ENCODE peak calls at places on chromosomes 11 and 22, in four cellular contexts. R, Q, M and N are unnamed samples.

GRCh38 chr22:23243859-23244689 is 63.8 kb downstream of the BCR start:
- DNase-seq in R (no peak), Q (no peak), M (no peak), N (no peak)

GRCh38 chr11:122207921-122208764 is 92.1 kb upstream of the BLID start:
- DNase-seq in R (no peak), Q (no peak), M (peak), N (no peak)

GRCh38 chr11:70783356-70783755 is 385.0 kb downstream of the CTTN start:
- DNase-seq in R (no peak), Q (no peak), M (no peak), N (no peak)

GRCh38 chr11:48210052-48210451 is 6.6 kb upstream of the OR4B1 start:
- DNase-seq in R (no peak), Q (no peak), M (no peak), N (no peak)

GRCh38 chr11:94787798-94788197 is 19.6 kb downstream of the AMOTL1 start:
- DNase-seq in R (no peak), Q (no peak), M (no peak), N (no peak)

GRCh38 chr11:93000511-93001476 is 31.3 kb downstream of the MTNR1B start:
- DNase-seq in R (peak), Q (no peak), M (peak), N (no peak)

GRCh38 chr22:36770946-36771340 is 5.0 kb downstream of the IFT27 start:
- DNase-seq in R (no peak), Q (no peak), M (no peak), N (no peak)

GRCh38 chr11:130798280-130798679 is 118.0 kb downstream of the SNX19 start:
- DNase-seq in R (peak), Q (no peak), M (peak), N (no peak)

GRCh38 chr11:107666911-107667568 is 44.8 kb downstream of the SLN start:
- DNase-seq in R (no peak), Q (no peak), M (no peak), N (no peak)

DNA sequence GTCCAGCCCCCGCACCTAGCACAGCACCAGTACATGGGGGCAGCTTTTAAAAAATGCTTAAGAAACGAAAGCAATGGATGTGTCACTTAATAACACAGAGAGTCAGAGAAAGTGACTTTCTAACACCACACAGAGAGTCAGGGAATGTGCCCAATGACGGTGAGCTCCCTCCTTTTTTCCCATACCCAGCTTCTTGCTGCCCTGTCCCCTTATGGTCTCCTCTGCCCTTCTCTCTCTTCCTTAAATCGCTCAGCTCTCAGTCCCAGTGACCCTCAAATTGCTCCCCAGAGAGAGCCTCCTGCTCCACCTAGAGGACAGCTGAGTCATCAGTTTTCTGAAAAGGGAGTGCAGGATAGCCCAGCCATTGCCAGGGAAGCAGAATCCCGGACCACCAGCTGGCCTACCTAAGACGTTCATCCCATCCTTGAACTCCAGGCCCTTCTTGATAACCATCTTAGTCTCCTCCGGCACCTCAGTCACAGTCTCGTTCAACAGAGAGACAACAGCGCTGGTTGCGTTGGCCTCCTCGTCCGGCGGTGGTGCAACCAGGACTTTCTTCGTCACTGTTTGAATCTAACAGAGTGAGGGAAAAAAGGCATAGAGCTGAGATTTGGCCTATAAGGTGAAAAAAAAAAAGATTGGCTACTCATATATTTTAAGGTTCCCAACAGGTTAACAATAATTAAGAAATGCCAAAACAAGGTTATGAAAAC is 113.5 kb downstream of the SLC1A2 start:
- DNase-seq in R (no peak), Q (peak), M (peak), N (no peak)
- TF ChIP-seq CTCF in R (peak), Q (peak), M (peak), N (peak)

GRCh38 chr11:112719736-112720525 is 241.3 kb upstream of the NCAM1 start:
- DNase-seq in R (no peak), Q (no peak), M (no peak), N (no peak)
- TF ChIP-seq CTCF in R (no peak), Q (no peak), M (no peak), N (no peak)

GRCh38 chr11:132942611-132943324 is 589.5 kb downstream of the OPCML start:
- DNase-seq in R (no peak), Q (peak), M (no peak), N (no peak)

GRCh38 chr11:132941761-132942160 is 590.5 kb downstream of the OPCML start:
- DNase-seq in R (no peak), Q (no peak), M (no peak), N (no peak)

GRCh38 chr11:132944557-132944920 is 587.8 kb downstream of the OPCML start:
- DNase-seq in R (no peak), Q (no peak), M (no peak), N (no peak)

GRCh38 chr11:132943325-132943736 is 589.0 kb downstream of the OPCML start:
- DNase-seq in R (no peak), Q (peak), M (no peak), N (no peak)

DNA sequence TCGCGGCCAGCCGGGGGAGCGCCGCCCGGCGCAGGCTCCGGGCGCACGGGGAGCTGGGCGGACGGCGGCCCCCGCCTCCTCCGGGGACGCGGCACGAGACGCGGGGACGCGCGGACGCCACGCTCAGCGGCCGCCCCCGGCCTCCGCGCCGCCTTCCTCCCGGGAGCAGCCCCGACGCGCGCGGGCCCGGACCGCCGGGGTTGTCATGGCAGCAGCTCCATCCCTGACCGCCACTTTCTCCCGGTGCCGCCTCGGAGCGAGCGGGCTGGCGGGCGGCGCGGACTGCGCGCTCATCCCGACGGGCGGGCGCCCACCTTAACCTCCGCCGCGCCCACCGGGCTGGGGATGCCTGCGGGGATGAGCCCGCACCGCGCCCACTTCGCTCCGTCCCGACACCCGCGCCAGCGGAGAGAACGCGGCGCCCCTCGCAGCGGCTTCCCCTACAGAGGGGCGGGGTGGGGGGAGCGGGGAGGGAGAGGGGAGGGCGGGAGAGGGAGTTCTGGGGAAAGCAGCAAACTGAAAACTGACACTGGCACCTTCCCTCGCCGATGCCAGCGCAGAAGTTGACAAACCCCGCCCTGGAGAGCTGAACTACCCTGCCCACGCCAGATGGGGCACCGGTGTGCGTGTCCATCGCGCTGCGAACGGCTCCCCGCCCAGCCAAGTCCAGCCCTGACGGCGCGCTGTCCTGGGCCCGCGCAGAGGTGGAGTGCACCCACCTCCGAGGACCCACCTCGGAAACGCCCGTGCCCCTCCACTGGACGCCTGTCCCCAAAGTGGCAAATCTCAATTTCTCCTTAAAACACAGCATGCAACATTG is 588.4 kb downstream of the OPCML start:
- DNase-seq in R (no peak), Q (peak), M (no peak), N (no peak)
- TF ChIP-seq CTCF in R (peak), Q (peak), M (no peak), N (peak)

GRCh38 chr11:12827369-12827768 is 153.1 kb downstream of the TEAD1 start:
- DNase-seq in R (no peak), Q (no peak), M (no peak), N (no peak)

GRCh38 chr11:12822623-12823022 is 148.4 kb downstream of the TEAD1 start:
- DNase-seq in R (no peak), Q (no peak), M (no peak), N (no peak)

GRCh38 chr11:12827929-12828812 is 153.9 kb downstream of the TEAD1 start:
- DNase-seq in R (no peak), Q (no peak), M (peak), N (no peak)

GRCh38 chr11:12826441-12826840 is 152.2 kb downstream of the TEAD1 start:
- DNase-seq in R (no peak), Q (no peak), M (no peak), N (no peak)

DNA sequence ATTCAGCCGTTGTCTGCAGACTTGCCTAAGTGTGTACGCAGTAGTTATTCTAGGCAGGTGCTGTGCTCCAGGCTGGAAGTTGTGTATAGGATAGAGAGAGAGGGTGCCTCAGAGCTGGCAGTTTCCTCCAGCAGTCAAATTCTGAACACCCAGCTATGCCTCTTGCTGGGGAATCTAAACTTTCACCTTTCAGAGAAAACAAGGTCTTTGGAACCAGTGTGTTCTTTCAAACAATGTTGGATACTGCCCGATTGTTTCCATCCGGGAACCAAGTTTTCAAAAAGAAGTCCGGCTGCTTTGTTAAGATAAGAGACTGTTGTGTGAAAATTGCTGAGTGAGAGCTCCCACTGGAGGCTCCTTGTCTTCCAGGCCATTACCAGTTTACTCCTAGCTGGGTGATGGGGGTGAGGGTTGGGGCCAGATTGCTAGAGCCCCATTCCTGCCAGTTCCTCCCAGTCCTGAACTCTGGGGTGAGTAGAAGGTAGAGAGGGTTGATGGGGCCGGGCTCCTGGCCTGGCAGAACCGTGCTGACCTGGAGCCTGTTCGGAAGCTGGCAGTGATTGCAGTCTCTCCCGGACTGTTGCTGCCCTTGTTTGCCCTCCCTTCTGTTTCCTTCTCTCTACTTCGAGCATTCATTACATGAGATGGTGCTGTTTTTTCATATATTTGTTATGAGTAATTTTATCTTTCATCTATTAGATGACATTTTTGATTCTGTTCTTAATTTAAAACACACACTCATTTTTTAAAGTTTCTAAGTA is 150.2 kb downstream of the TEAD1 start:
- DNase-seq in R (no peak), Q (no peak), M (peak), N (no peak)
- TF ChIP-seq CTCF in R (no peak), Q (no peak), M (no peak), N (no peak)

GRCh38 chr11:24622262-24622661 is 125.4 kb downstream of the LUZP2 start:
- DNase-seq in R (no peak), Q (no peak), M (no peak), N (no peak)

GRCh38 chr11:24619900-24620299 is 123.0 kb downstream of the LUZP2 start:
- DNase-seq in R (no peak), Q (no peak), M (no peak), N (no peak)

GRCh38 chr11:24623121-24623520 is 126.3 kb downstream of the LUZP2 start:
- DNase-seq in R (no peak), Q (no peak), M (peak), N (no peak)

DNA sequence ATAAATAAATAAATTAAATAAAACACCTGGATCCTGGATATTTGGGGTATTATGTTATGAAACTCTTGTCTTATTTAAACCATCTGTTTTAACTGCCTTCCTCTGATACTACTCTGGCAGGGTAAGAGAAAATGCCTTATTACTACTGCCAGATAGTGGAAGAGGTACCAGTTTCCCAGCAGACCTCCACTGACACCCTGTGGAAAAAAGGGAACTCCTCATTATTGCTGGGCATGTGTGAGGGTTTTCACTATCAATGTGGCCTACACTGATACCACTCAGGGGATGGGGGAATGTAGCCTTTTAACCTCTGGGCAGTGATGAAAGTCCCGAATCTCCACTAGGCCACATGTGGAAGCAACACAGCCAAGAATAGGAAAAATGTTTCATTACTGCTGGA is 121.0 kb downstream of the LUZP2 start:
- DNase-seq in R (no peak), Q (no peak), M (peak), N (no peak)
- TF ChIP-seq CTCF in R (no peak), Q (no peak), M (no peak), N (no peak)

GRCh38 chr22:18987765-18988164 is 51.7 kb upstream of the PRODH start:
- DNase-seq in R (no peak), Q (no peak), M (no peak), N (no peak)
- TF ChIP-seq CTCF in R (peak), Q (peak), M (peak), N (peak)

GRCh38 chr22:39405346-39406085 is 5.9 kb downstream of the TAB1 start:
- DNase-seq in R (no peak), Q (no peak), M (peak), N (no peak)
- TF ChIP-seq CTCF in R (peak), Q (no peak), M (peak), N (no peak)

GRCh38 chr11:82864268-82864667 is 36.0 kb downstream of the PRCP start:
- DNase-seq in R (no peak), Q (peak), M (peak), N (peak)
- TF ChIP-seq CTCF in R (peak), Q (peak), M (peak), N (peak)